ENCODE peak calls at places on chromosomes 1 and 21, in ten cellular contexts. Q is GM23338, W is transverse colon, Y is prostate gland, P is SK-N-SH, A is endothelial cell of umbilical vein, O is HCT116, G is K562, Z is esophagus muscularis mucosa, H is spleen. D is an unnamed sample.

GRCh38 chr1:68197891-68198290 is 34.4 kb downstream of the WLS start:
- DNase-seq in W (no peak), Q (no peak), Z (no peak), A (peak; percentile 48), O (peak; percentile 38), H (no peak), G (no peak), P (no peak), Y (peak; percentile 29), D (no peak)

GRCh38 chr1:45545553-45546310 is 4.9 kb upstream of the AKR1A1 start:
- DNase-seq in A (no peak), Y (no peak), O (no peak), Z (no peak), Q (no peak), W (no peak), G (no peak), P (no peak), H (no peak), D (no peak)

GRCh38 chr1:99682291-99682751 is 36.4 kb downstream of the PALMD start:
- DNase-seq in G (no peak), O (no peak), P (no peak), W (no peak), Q (no peak), H (no peak), Y (no peak), Z (no peak), A (peak; percentile 89), D (no peak)

GRCh38 chr1:226676381-226676780 is 62.7 kb downstream of the ITPKB start:
- DNase-seq in O (no peak), G (no peak), P (no peak), A (no peak), W (no peak), Q (no peak), H (no peak), Z (no peak), Y (no peak), D (no peak)

GRCh38 chr1:21312407-21312992 is 22.2 kb upstream of the ECE1 start:
- DNase-seq in Y (no peak), P (no peak), Z (no peak), Q (no peak), G (no peak), W (no peak), A (no peak), O (no peak), H (no peak), D (no peak)

GRCh38 chr1:228963795-228964177 is 228.5 kb downstream of the RHOU start:
- DNase-seq in P (no peak), G (no peak), H (no peak), W (no peak), A (peak; percentile 33), Q (no peak), O (no peak), Y (no peak), Z (no peak), D (no peak)

GRCh38 chr1:30756545-30757195 is 904 bp downstream of the LAPTM5 start:
- DNase-seq in H (peak; percentile 94), G (peak; percentile 78), O (no peak), A (peak; percentile 49), Q (no peak), W (peak; percentile 67), Z (peak; percentile 93), Y (no peak), P (no peak), D (peak; percentile 83)

GRCh38 chr1:204692320-204692851 is 6.8 kb upstream of the LRRN2 start:
- DNase-seq in G (no peak), P (peak; percentile 38), H (no peak), Q (peak; percentile 32), Z (no peak), O (no peak), A (no peak), W (no peak), Y (no peak), D (no peak)

GRCh38 chr1:15951341-15952153 is 24.4 kb downstream of the ZBTB17 start:
- DNase-seq in W (no peak), P (no peak), H (peak; percentile 73), A (no peak), G (peak; percentile 65), O (no peak), Z (no peak), Q (peak; percentile 29), Y (no peak), D (no peak)

GRCh38 chr1:29029652-29030051 is 94.1 kb downstream of the TMEM200B start:
- DNase-seq in O (no peak), G (no peak), P (peak; percentile 40), Y (no peak), Z (no peak), A (no peak), H (no peak), Q (no peak), W (no peak), D (no peak)

GRCh38 chr1:8061673-8062386 is 35.7 kb upstream of the ERRFI1 start:
- DNase-seq in P (no peak), Q (no peak), W (no peak), O (no peak), A (peak; percentile 52), G (no peak), Y (no peak), Z (no peak), H (no peak), D (no peak)

GRCh38 chr1:233005703-233006102 is 55.3 kb downstream of the NTPCR start:
- DNase-seq in W (no peak), G (peak; percentile 35), P (peak; percentile 68), O (no peak), H (no peak), Q (no peak), A (peak; percentile 76), Y (no peak), Z (no peak), D (no peak)

GRCh38 chr21:38531610-38532009 is 33.3 kb upstream of the ERG start:
- DNase-seq in G (no peak), Z (no peak), A (no peak), P (peak; percentile 41), H (no peak), Q (no peak), W (no peak), Y (no peak), O (no peak), D (no peak)

DNA sequence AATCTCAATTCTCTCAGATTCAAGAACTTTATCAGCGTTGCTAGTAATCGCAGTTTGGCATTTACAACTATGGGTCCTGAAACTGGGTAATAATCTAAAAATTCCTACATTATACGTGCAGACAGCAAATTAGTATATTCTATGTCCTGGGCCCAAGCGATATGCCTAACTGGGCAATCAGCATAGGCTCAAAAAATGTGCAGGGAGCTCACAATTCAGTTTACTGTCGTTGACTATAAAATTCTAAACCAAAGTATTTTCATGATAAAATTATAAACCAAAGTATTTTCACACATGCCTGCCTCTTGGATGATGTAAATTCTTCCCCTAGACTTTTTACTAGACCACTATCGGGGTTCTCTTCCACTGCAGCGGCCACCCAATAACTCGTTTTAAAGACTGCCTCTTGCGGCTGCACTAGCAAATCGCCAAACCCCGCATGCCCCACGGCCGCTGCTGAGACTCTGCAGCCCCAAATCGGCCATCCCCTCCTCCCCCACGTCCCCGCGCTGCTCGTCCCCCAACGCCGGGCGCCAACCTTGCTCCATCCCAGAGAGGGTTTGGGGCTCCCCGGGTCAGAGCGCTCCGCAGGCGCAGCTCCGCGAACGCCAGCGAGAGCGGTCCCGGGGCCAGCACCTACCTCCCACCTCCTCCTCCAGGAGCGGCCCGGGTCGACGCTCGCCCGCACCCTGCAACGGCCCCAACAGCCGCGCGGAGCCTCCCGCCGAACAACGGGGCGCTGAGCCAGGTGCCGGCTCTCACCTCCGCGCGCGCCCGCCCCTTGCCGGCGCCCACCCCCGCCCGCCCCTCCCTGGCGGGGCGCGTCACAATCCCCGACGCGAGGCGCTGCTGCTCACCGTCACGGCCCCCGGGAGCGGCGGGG is 506 bp downstream of the SSX2IP start:
- DNase-seq in Z (peak; percentile 92), P (no peak), Y (peak; percentile 35), G (peak; percentile 37), Q (peak; percentile 77), A (peak; percentile 50), W (peak; percentile 56), O (no peak), H (peak; percentile 92), D (peak; percentile 80)
- TF ChIP-seq POLR2AphosphoS5 in Z (no peak), P (no peak), Y (no peak), G (no peak), Q (no peak), A (no peak), W (peak; percentile 37), O (no peak), H (no peak), D (no peak)

DNA sequence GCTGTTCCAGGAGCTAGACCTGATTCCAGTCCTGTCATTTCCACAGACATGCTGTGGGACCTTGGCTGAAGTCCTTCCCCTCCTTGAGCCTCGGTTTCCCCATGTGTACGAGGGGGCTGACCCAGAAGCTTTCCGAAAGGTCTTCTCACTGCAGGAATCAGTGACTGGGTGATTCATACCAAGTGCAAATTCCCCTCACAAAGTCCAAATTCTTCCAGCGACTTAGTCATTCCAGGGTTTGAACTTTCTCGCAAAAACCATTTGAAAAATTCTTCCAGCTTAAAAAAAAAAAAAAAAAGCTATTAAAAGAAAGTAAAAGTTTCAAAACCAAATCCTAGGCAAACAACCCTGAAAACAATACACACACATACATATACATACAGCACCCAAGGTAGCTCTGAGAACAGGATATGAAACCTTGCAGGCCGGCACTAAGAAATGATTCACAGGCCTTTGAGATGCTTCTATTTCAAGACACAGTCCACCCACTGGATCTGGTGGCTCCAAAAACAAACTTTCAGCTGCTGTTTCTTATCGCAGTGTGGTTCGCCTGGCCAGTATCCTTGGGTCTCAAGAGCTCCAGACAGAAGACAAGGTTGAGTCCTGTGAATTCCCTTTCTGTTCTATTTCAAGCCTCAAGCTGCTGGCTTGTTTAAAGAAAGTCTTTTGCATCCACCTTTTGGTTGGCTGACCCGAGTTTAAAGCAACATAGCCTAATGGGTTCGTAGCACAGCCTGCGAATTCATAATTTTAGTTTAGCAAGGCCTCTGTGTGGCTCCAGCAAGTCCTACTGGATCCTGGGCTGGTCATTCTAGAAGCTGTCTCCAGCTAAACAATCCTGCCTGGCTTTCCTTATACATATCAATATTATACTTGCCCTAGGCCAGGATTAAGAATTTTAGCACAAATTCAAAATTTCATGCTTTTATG is 18.0 kb upstream of the ID3 start:
- DNase-seq in P (no peak), O (no peak), A (peak; percentile 74), G (peak; percentile 60), W (no peak), H (peak; percentile 41), Y (no peak), Z (no peak), Q (no peak), D (no peak)
- H3K4me3 ChIP-seq in P (no peak overlapping the region), O (peak overlapping the region; percentile 14), A (no peak overlapping the region), G (no peak overlapping the region), W (no peak overlapping the region), H (no peak overlapping the region), Y (no peak overlapping the region), Z (peak overlapping the region; percentile 48), Q (no peak overlapping the region), D (no peak overlapping the region)

GRCh38 chr1:1118011-1118892 is 2.4 kb upstream of the C1orf159 start:
- DNase-seq in H (peak; percentile 76), Y (no peak), Q (no peak), A (no peak), P (no peak), W (peak; percentile 10), O (no peak), G (no peak), Z (peak; percentile 89), D (no peak)
- H3K27ac ChIP-seq in H (no peak overlapping the region), Y (no peak overlapping the region), Q (no peak overlapping the region), A (no peak overlapping the region), P (no peak overlapping the region), W (no peak overlapping the region), O (no peak overlapping the region), G (no peak overlapping the region), Z (no peak overlapping the region), D (no peak overlapping the region)

DNA sequence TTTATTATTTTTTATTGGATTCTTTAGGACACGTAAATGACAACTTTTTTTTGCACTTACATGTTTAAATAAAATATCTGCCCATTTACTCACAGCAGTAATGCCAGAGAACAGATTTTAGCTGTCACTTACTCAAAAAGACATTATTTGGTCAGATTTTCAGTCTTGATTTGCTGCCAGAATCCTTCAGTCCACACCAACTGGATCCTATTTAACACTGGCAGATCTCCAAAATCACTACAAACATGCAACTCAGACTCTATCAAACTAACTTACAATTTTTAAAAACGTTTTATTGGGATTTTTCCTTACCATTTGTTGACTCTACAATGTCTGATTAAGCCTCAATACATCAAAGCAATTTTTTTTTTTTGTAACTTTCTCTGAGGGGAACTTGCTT is 11.1 kb downstream of the ATP6V1G3 start:
- DNase-seq in O (no peak), A (peak; percentile 74), P (peak; percentile 4), H (no peak), Q (no peak), Z (no peak), Y (no peak), G (no peak), W (no peak), D (no peak)
- TF ChIP-seq POLR2AphosphoS5 in O (no peak), A (no peak), P (peak; percentile 49), H (no peak), Q (no peak), Z (no peak), Y (no peak), G (no peak), W (no peak), D (no peak)

D was measured in suprapubic skin.